ENCODE peak calls at places on chromosomes 7 and 10, in five cellular contexts. C is stomach, P is GF-D8, U is posterior vena cava, W is HFF-Myc. Z is an unnamed sample.

GRCh38 chr10:80590585-80591125 is 53.0 kb downstream of the SH2D4B start:
- DNase-seq in C (no peak), P (no peak), U (no peak), W (no peak), Z (no peak)

GRCh38 chr10:77636286-77636966 is 1.2 kb downstream of the KCNMA1 start:
- DNase-seq in C (no peak), P (no peak), U (no peak), W (no peak), Z (peak)

GRCh38 chr7:14765731-14766130 is 136.8 kb downstream of the DGKB start:
- DNase-seq in C (no peak), P (no peak), U (no peak), W (no peak), Z (no peak)

GRCh38 chr10:30495687-30496086 is 61.7 kb downstream of the MAP3K8 start:
- DNase-seq in C (no peak), P (no peak), U (no peak), W (no peak), Z (no peak)

GRCh38 chr10:115355162-115355760 is 262.1 kb downstream of the ATRNL1 start:
- DNase-seq in C (no peak), P (peak), U (no peak), W (peak), Z (peak)

GRCh38 chr10:83871486-83872081 is 267.7 kb upstream of the GHITM start:
- DNase-seq in C (peak), P (no peak), U (peak), W (peak), Z (peak)

GRCh38 chr7:106218546-106218945 is 66.2 kb downstream of the NAMPT start:
- DNase-seq in C (no peak), P (no peak), U (no peak), W (no peak), Z (no peak)

GRCh38 chr7:20561466-20561865 is 54.0 kb upstream of the ABCB5 start:
- DNase-seq in C (no peak), P (no peak), U (no peak), W (no peak), Z (no peak)

GRCh38 chr7:131027287-131027773 is 293.3 kb upstream of the KLF14 start:
- DNase-seq in C (no peak), P (peak), U (peak), W (peak), Z (no peak)

GRCh38 chr7:124532166-124532565 is 233.4 kb downstream of the GPR37 start:
- DNase-seq in C (no peak), P (no peak), U (no peak), W (no peak), Z (no peak)

GRCh38 chr7:95910341-95910740 is 138.0 kb downstream of the DYNC1I1 start:
- DNase-seq in C (no peak), P (no peak), U (no peak), W (no peak), Z (peak)

GRCh38 chr7:151694828-151695580 is 175.3 kb upstream of the RHEB start:
- DNase-seq in C (no peak), P (no peak), U (peak), W (no peak), Z (peak)

GRCh38 chr7:50364645-50365044 is 60.1 kb downstream of the IKZF1 start:
- DNase-seq in C (no peak), P (no peak), U (no peak), W (no peak), Z (no peak)

Z was measured in NCI-H1417.